ENCODE peak calls at places on chromosome 6, in nine cellular contexts. N is ovary, F is breast epithelium, P is stomach, M is esophagus squamous epithelium, A is transverse colon, E is heart left ventricle, I is adrenal gland, O is IMR-90. G is an unnamed sample.

GRCh38 chr6:66277400-66277799 is 570.4 kb upstream of the EYS start:
- DNase-seq in N (no peak), F (no peak), P (no peak), M (no peak), A (no peak), E (no peak), I (no peak), O (no peak), G (no peak)

GRCh38 chr6:88377976-88378580 is 211.9 kb upstream of the CNR1 start:
- DNase-seq in N (no peak), F (no peak), P (no peak), M (no peak), A (no peak), E (no peak), I (no peak), O (no peak), G (no peak)

GRCh38 chr6:22411408-22412105 is 114.7 kb upstream of the PRL start:
- DNase-seq in N (no peak), F (no peak), P (no peak), M (no peak), A (no peak), E (no peak), I (no peak), O (peak; percentile 51), G (peak; percentile 24)

GRCh38 chr6:170260686-170261085 is 30.2 kb downstream of the DLL1 start:
- DNase-seq in N (no peak), F (no peak), P (no peak), M (no peak), A (no peak), E (no peak), I (no peak), O (no peak), G (no peak)

GRCh38 chr6:115932481-115932880 is 128.2 kb downstream of the FRK start:
- DNase-seq in N (no peak), F (no peak), P (no peak), M (no peak), A (no peak), E (no peak), I (no peak), O (no peak), G (no peak)

GRCh38 chr6:151239603-151240035 is at the start of gene AKAP12:
- DNase-seq in N (peak; percentile 68), F (no peak), P (no peak), M (no peak), A (peak; percentile 27), E (peak; percentile 44), I (peak; percentile 14), O (peak; percentile 45), G (peak; percentile 68)

GRCh38 chr6:154606457-154606856 is 96.0 kb upstream of the CNKSR3 start:
- DNase-seq in N (no peak), F (no peak), P (no peak), M (no peak), A (no peak), E (no peak), I (no peak), O (no peak), G (no peak)

GRCh38 chr6:148183776-148184175 is 158.9 kb upstream of the SASH1 start:
- DNase-seq in N (no peak), F (no peak), P (no peak), M (no peak), A (no peak), E (no peak), I (no peak), O (no peak), G (no peak)

GRCh38 chr6:97765480-97765879 is 482.5 kb upstream of the MMS22L start:
- DNase-seq in N (no peak), F (no peak), P (no peak), M (no peak), A (no peak), E (no peak), I (no peak), O (peak; percentile 18), G (no peak)

GRCh38 chr6:148358196-148358785 is 15.7 kb downstream of the SASH1 start:
- DNase-seq in N (peak; percentile 26), F (no peak), P (no peak), M (no peak), A (no peak), E (no peak), I (peak; percentile 47), O (peak; percentile 49), G (peak; percentile 51)

GRCh38 chr6:89494131-89494793 is 61.3 kb downstream of the ANKRD6 start:
- DNase-seq in N (no peak), F (no peak), P (no peak), M (no peak), A (no peak), E (no peak), I (no peak), O (no peak), G (no peak)

GRCh38 chr6:170222498-170223471 is 68.1 kb downstream of the DLL1 start:
- DNase-seq in N (peak; percentile 9), F (no peak), P (no peak), M (no peak), A (no peak), E (no peak), I (no peak), O (no peak), G (peak; percentile 16)

GRCh38 chr6:89375427-89375868 is 22.9 kb upstream of the UBE2J1 start:
- DNase-seq in N (no peak), F (peak; percentile 67), P (peak; percentile 71), M (peak; percentile 19), A (peak; percentile 83), E (peak; percentile 63), I (peak; percentile 53), O (no peak), G (no peak)

GRCh38 chr6:467671-468082 is 76.1 kb downstream of the IRF4 start:
- DNase-seq in N (no peak), F (no peak), P (no peak), M (no peak), A (no peak), E (no peak), I (no peak), O (no peak), G (no peak)

GRCh38 chr6:69690986-69691385 is 105.8 kb downstream of the LMBRD1 start:
- DNase-seq in N (no peak), F (no peak), P (no peak), M (no peak), A (no peak), E (no peak), I (no peak), O (no peak), G (no peak)
- TF ChIP-seq CTCF in N (no peak), F (no peak), P (no peak), M (no peak), A (no peak), E (no peak), I (no peak), O (no peak), G (no peak)

DNA sequence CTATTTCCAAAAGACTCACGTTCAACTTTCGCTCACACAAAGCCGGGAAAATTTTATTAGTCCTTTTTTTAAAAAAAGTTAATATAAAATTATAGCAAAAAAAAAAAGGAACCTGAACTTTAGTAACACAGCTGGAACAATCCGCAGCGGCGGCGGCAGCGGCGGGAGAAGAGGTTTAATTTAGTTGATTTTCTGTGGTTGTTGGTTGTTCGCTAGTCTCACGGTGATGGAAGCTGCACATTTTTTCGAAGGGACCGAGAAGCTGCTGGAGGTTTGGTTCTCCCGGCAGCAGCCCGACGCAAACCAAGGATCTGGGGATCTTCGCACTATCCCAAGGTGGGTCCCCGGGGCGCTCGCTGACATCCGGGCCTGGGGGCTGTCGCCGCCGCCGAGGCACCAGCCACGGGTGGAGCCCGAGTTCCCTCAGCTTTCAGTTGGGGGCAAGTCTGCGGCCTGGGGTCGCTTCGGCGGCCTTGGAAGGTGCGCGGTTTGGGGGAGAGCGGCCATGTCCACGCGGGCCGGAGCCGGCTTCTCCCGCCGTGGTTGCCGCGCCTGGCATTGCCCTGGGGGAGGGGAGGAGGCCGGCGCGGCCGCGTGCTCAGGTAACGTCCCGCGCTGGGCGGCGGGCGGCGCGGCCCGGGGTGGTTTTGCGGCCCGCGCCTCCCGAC is 429 bp downstream of the AMD1 start:
- DNase-seq in N (peak; percentile 61), F (no peak), P (peak; percentile 68), M (no peak), A (peak; percentile 63), E (no peak), I (peak; percentile 35), O (no peak), G (no peak)
- TF ChIP-seq POLR2A in N (no peak), F (no peak), P (no peak), M (no peak), A (no peak), E (no peak), I (no peak), O (no peak), G (no peak)

GRCh38 chr6:36076178-36077088 is 48.8 kb downstream of the MAPK14 start:
- DNase-seq in N (no peak), F (no peak), P (no peak), M (no peak), A (no peak), E (no peak), I (no peak), O (peak; percentile 22), G (no peak)
- H3K36me3 ChIP-seq in N (no peaks in the 10 kb centered on the region), F (no peaks in the 10 kb centered on the region), P (peaks cover 63% of the 10 kb centered on the region), M (peaks cover 10% of the 10 kb centered on the region), A (no peaks in the 10 kb centered on the region), E (peaks cover 10% of the 10 kb centered on the region), I (peaks cover 33% of the 10 kb centered on the region), O (peaks cover 19% of the 10 kb centered on the region), G (no peaks in the 10 kb centered on the region)

GRCh38 chr6:44220913-44221290 is 2.5 kb upstream of the SLC29A1 start:
- DNase-seq in N (no peak), F (no peak), P (no peak), M (no peak), A (no peak), E (no peak), I (no peak), O (no peak), G (no peak)

GRCh38 chr6:44221291-44221960 is 2.0 kb upstream of the SLC29A1 start:
- DNase-seq in N (peak; percentile 90), F (peak; percentile 97), P (peak; percentile 97), M (peak; percentile 32), A (peak; percentile 96), E (peak; percentile 95), I (peak; percentile 96), O (peak; percentile 62), G (peak; percentile 90)

GRCh38 chr6:44217332-44218143 is 812 bp downstream of the MYMX start:
- DNase-seq in N (peak; percentile 55), F (no peak), P (peak; percentile 80), M (no peak), A (peak; percentile 42), E (peak; percentile 88), I (no peak), O (peak; percentile 14), G (no peak)

GRCh38 chr6:44219815-44220784 is 3.3 kb upstream of the SLC29A1 start:
- DNase-seq in N (no peak), F (no peak), P (no peak), M (no peak), A (no peak), E (no peak), I (no peak), O (no peak), G (no peak)

DNA sequence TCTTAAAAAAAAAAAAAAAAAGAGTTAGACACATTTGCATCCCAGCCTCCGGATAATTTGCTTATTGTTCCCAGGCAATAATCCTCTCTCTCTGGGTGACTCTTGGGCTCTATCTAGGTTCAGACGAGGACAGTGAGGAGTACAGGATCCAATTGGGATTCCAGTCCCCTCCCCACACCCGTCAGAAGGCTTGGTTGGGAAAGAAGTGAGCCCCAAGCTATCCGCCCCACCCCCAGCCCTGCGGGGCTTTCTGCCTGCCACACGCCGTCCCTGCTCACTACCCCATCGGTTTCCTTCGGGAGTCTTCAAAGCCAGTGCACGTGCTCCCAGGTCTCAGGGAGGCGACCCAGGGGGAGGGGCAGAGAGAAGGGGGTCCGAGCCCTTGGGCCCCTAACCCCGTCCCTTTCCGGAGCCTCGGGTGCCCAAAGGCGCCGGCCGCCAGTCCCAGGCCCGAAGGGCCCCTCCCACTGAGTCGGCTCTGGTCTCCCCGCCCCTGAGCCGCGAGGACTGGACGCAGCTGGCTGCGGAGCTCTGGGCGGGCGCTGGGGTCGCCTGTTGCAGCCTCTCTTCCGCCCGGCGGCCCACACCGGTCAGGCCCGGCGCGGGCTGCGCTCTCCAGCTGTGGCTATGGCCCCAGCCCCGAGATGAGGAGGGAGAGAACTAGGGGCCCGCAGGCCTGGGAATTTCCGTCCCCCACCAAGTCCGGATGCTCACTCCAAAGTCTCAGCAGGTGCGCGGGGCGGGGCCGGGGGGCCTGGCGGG is 2.5 kb downstream of the MYMX start:
- DNase-seq in N (peak; percentile 87), F (peak; percentile 78), P (peak; percentile 88), M (no peak), A (peak; percentile 85), E (peak; percentile 94), I (peak; percentile 79), O (peak; percentile 55), G (peak; percentile 81)
- TF ChIP-seq CTCF in N (no peak), F (no peak), P (no peak), M (no peak), A (no peak), E (no peak), I (no peak), O (no peak), G (no peak)

G was measured in uterus.